ENCODE peak calls at places on chromosomes 2 and 18, in six cellular contexts. One of them, this sample, is unnamed.

GRCh38 chr2:32622570-32623310 is 5.1 kb upstream of the TTC27 start:
- DNase-seq in A549: no peak
- DNase-seq in HCT116: no peak
- DNase-seq in tibial nerve: no peak
- DNase-seq in transverse colon: no peak
- DNase-seq in GM12892: no peak
- DNase-seq in this sample: no peak

GRCh38 chr2:239938651-239939486 is 86.3 kb downstream of the NDUFA10 start:
- DNase-seq in A549: no peak
- DNase-seq in HCT116: no peak
- DNase-seq in tibial nerve: no peak
- DNase-seq in transverse colon: no peak
- DNase-seq in GM12892: no peak
- DNase-seq in this sample: no peak

GRCh38 chr2:119784876-119785275 is 25.2 kb downstream of the PTPN4 start:
- DNase-seq in A549: no peak
- DNase-seq in HCT116: no peak
- DNase-seq in tibial nerve: no peak
- DNase-seq in transverse colon: no peak
- DNase-seq in GM12892: no peak
- DNase-seq in this sample: no peak

GRCh38 chr2:73907840-73908452 is 15.1 kb downstream of the ACTG2 start:
- DNase-seq in A549: peak
- DNase-seq in HCT116: no peak
- DNase-seq in tibial nerve: no peak
- DNase-seq in transverse colon: peak
- DNase-seq in GM12892: peak
- DNase-seq in this sample: peak

GRCh38 chr18:55634545-55634944 is 46.6 kb upstream of the TCF4 start:
- DNase-seq in A549: no peak
- DNase-seq in HCT116: no peak
- DNase-seq in tibial nerve: no peak
- DNase-seq in transverse colon: no peak
- DNase-seq in GM12892: no peak
- DNase-seq in this sample: no peak

GRCh38 chr2:128485761-128486639 is 167.3 kb upstream of the HS6ST1 start:
- DNase-seq in A549: no peak
- DNase-seq in HCT116: no peak
- DNase-seq in tibial nerve: no peak
- DNase-seq in transverse colon: no peak
- DNase-seq in GM12892: no peak
- DNase-seq in this sample: no peak

GRCh38 chr2:70570041-70570661 is 16.5 kb upstream of the TGFA start:
- DNase-seq in A549: peak
- DNase-seq in HCT116: peak
- DNase-seq in tibial nerve: no peak
- DNase-seq in transverse colon: no peak
- DNase-seq in GM12892: no peak
- DNase-seq in this sample: no peak

GRCh38 chr2:229454934-229455631 is 184.0 kb upstream of the PID1 start:
- DNase-seq in A549: peak
- DNase-seq in HCT116: no peak
- DNase-seq in tibial nerve: no peak
- DNase-seq in transverse colon: no peak
- DNase-seq in GM12892: no peak
- DNase-seq in this sample: no peak

GRCh38 chr2:220072669-220073235 is 445.3 kb downstream of the SLC4A3 start:
- DNase-seq in A549: no peak
- DNase-seq in HCT116: no peak
- DNase-seq in tibial nerve: no peak
- DNase-seq in transverse colon: no peak
- DNase-seq in GM12892: no peak
- DNase-seq in this sample: no peak

GRCh38 chr2:180607501-180608060 is 372.8 kb upstream of the UBE2E3 start:
- DNase-seq in A549: no peak
- DNase-seq in HCT116: no peak
- DNase-seq in tibial nerve: no peak
- DNase-seq in transverse colon: no peak
- DNase-seq in GM12892: no peak
- DNase-seq in this sample: no peak

GRCh38 chr2:38552259-38552658 is 50.5 kb downstream of the HNRNPLL start:
- DNase-seq in A549: no peak
- DNase-seq in HCT116: no peak
- DNase-seq in tibial nerve: no peak
- DNase-seq in transverse colon: no peak
- DNase-seq in GM12892: no peak
- DNase-seq in this sample: peak

GRCh38 chr18:50143891-50144290 is 51.1 kb downstream of the MYO5B start:
- DNase-seq in A549: no peak
- DNase-seq in HCT116: no peak
- DNase-seq in tibial nerve: no peak
- DNase-seq in transverse colon: no peak
- DNase-seq in GM12892: no peak
- DNase-seq in this sample: no peak

GRCh38 chr18:37544196-37544595 is 21.4 kb downstream of the CELF4 start:
- DNase-seq in A549: no peak
- DNase-seq in HCT116: no peak
- DNase-seq in tibial nerve: no peak
- DNase-seq in transverse colon: no peak
- DNase-seq in GM12892: no peak
- DNase-seq in this sample: no peak

GRCh38 chr18:74291771-74292540 is at the start of gene CYB5A:
- DNase-seq in A549: peak
- DNase-seq in HCT116: peak
- DNase-seq in tibial nerve: peak
- DNase-seq in transverse colon: peak
- DNase-seq in GM12892: peak
- DNase-seq in this sample: peak

GRCh38 chr2:101359436-101359835 is 27.9 kb downstream of the CREG2 start:
- DNase-seq in A549: no peak
- DNase-seq in HCT116: no peak
- DNase-seq in tibial nerve: no peak
- DNase-seq in transverse colon: no peak
- DNase-seq in GM12892: no peak
- DNase-seq in this sample: no peak

GRCh38 chr2:157418215-157418614 is 25.7 kb downstream of the CYTIP start:
- DNase-seq in A549: no peak
- DNase-seq in HCT116: no peak
- DNase-seq in tibial nerve: no peak
- DNase-seq in transverse colon: no peak
- DNase-seq in GM12892: no peak
- DNase-seq in this sample: no peak

GRCh38 chr18:8771930-8772329 is 66.6 kb downstream of the MTCL1 start:
- DNase-seq in A549: no peak
- DNase-seq in HCT116: no peak
- DNase-seq in tibial nerve: no peak
- DNase-seq in transverse colon: peak
- DNase-seq in GM12892: no peak
- DNase-seq in this sample: no peak

GRCh38 chr2:241629762-241630435 is 7.1 kb downstream of the THAP4 start:
- DNase-seq in A549: no peak
- DNase-seq in HCT116: no peak
- DNase-seq in tibial nerve: no peak
- DNase-seq in transverse colon: no peak
- DNase-seq in GM12892: no peak
- DNase-seq in this sample: no peak

GRCh38 chr18:23406271-23406787 is 46.8 kb upstream of the RIOK3 start:
- DNase-seq in A549: peak
- DNase-seq in HCT116: no peak
- DNase-seq in tibial nerve: no peak
- DNase-seq in transverse colon: no peak
- DNase-seq in GM12892: no peak
- DNase-seq in this sample: peak

GRCh38 chr2:133886735-133887675 is 318.7 kb upstream of the NCKAP5 start:
- DNase-seq in A549: peak
- DNase-seq in HCT116: peak
- DNase-seq in tibial nerve: peak
- DNase-seq in transverse colon: peak
- DNase-seq in GM12892: peak
- DNase-seq in this sample: peak

GRCh38 chr18:58671122-58671940 is at the start of gene MALT1:
- DNase-seq in A549: peak
- DNase-seq in HCT116: peak
- DNase-seq in tibial nerve: peak
- DNase-seq in transverse colon: peak
- DNase-seq in GM12892: peak
- DNase-seq in this sample: peak

GRCh38 chr18:75691483-75691882 is 264.0 kb upstream of the SMIM21 start:
- DNase-seq in A549: no peak
- DNase-seq in HCT116: no peak
- DNase-seq in tibial nerve: no peak
- DNase-seq in transverse colon: no peak
- DNase-seq in GM12892: no peak
- DNase-seq in this sample: no peak

GRCh38 chr2:182404102-182404501 is 22.7 kb downstream of the PDE1A start:
- DNase-seq in A549: peak
- DNase-seq in HCT116: no peak
- DNase-seq in tibial nerve: no peak
- DNase-seq in transverse colon: no peak
- DNase-seq in GM12892: no peak
- DNase-seq in this sample: no peak

GRCh38 chr18:58668897-58669296 is 2.4 kb upstream of the MALT1 start:
- DNase-seq in A549: no peak
- DNase-seq in HCT116: peak
- DNase-seq in tibial nerve: no peak
- DNase-seq in transverse colon: no peak
- DNase-seq in GM12892: no peak
- DNase-seq in this sample: no peak

GRCh38 chr2:47528874-47529273 is 125.9 kb downstream of the MSH2 start:
- DNase-seq in A549: no peak
- DNase-seq in HCT116: no peak
- DNase-seq in tibial nerve: no peak
- DNase-seq in transverse colon: no peak
- DNase-seq in GM12892: no peak
- DNase-seq in this sample: no peak

GRCh38 chr18:9838144-9838877 is 47.5 kb upstream of the TXNDC2 start:
- DNase-seq in A549: peak
- DNase-seq in HCT116: peak
- DNase-seq in tibial nerve: no peak
- DNase-seq in transverse colon: no peak
- DNase-seq in GM12892: no peak
- DNase-seq in this sample: no peak

GRCh38 chr2:71609441-71609840 is 156.1 kb downstream of the DYSF start:
- DNase-seq in A549: no peak
- DNase-seq in HCT116: no peak
- DNase-seq in tibial nerve: peak
- DNase-seq in transverse colon: no peak
- DNase-seq in GM12892: no peak
- DNase-seq in this sample: peak

DNA sequence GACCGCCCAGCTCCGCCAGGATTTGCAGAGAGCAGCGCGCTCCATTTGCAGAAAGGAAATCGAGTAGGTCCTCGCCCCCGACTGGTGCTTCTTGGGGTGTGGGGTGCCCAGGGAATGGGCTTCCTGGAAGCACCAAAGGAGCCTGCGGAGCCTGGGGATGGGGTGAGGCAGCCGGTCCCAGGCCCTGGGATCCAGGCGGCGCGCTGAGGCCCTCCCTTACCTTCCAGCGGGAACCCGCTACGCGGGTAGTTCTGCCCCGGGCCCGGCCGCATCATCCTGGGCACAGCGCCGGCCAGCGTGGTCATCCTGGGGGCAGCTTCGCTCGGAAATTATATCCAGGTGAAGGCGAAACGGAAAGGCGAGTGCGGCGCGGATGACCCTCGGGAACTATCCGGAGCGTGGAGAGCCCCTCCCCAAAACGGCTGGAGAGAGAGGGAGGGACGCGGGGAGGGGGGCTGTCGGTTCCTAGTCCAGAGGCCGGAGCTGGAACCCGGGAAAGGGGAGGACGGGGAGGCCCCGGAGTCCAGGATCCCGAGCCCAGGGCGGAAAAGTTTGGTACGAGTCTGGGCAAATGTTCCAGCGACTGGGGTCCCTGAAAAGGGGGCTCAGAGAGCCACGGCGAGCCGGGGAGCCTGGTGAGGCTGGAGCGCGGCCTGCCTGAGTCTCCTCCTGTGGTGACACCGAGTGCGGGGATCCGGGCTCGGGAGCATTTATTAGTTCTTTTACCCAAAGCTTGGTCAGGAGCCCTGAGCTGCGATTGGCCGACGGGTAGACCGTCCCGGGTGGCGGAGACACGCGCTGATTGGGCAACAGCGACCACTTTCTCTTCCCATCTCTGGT is at the start of gene PAX3:
- DNase-seq in A549: no peak
- DNase-seq in HCT116: no peak
- DNase-seq in tibial nerve: no peak
- DNase-seq in transverse colon: no peak
- DNase-seq in GM12892: no peak
- DNase-seq in this sample: no peak
- TF ChIP-seq POLR2A in A549: no peak
- TF ChIP-seq POLR2A in HCT116: no peak
- TF ChIP-seq POLR2A in tibial nerve: no peak
- TF ChIP-seq POLR2A in transverse colon: no peak
- TF ChIP-seq POLR2A in GM12892: no peak
- TF ChIP-seq POLR2A in this sample: no peak

DNA sequence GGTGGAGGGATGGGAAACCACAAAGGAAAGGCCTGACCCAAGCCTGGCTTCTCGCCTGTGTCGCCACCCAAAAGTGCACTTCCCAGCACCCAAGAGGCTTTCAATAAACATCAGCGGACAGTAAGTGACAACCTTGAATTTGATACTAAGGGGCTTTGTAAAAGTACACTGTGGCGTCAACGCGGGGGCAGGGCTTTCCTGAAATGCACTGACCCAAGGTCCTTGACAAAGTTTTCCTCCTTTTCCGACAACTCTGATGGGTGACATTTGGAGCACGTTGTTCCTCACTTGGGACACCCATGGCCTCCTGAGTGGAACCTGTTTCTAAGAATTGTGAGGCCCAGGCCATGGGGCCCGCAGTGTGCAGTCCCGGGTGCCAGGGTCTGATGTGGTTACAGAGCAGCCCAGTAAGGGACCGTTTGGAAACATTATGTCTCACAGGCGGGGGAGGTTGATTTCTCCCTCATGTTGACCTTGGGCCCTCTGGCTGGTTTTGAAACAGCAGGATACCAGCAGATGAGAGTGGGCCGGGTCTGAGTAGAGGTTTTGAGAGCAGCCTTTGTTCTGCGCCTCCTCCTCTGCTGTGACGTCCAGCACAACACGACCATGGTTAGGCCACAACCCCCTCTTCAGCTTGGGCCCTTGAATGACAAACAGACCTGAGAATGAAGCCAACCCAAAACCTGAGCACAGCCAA is 2.8 kb upstream of the ZBTB14 start:
- DNase-seq in A549: no peak
- DNase-seq in HCT116: no peak
- DNase-seq in tibial nerve: peak
- DNase-seq in transverse colon: no peak
- DNase-seq in GM12892: no peak
- DNase-seq in this sample: no peak
- TF ChIP-seq POLR2A in A549: no peak
- TF ChIP-seq POLR2A in HCT116: no peak
- TF ChIP-seq POLR2A in tibial nerve: no peak
- TF ChIP-seq POLR2A in transverse colon: no peak
- TF ChIP-seq POLR2A in GM12892: no peak
- TF ChIP-seq POLR2A in this sample: no peak

GRCh38 chr2:8822218-8822617 is 15.2 kb downstream of the KIDINS220 start:
- DNase-seq in A549: no peak
- DNase-seq in HCT116: no peak
- DNase-seq in tibial nerve: no peak
- DNase-seq in transverse colon: no peak
- DNase-seq in GM12892: no peak
- DNase-seq in this sample: no peak
- TF ChIP-seq POLR2A in A549: no peak
- TF ChIP-seq POLR2A in HCT116: no peak
- TF ChIP-seq POLR2A in tibial nerve: no peak
- TF ChIP-seq POLR2A in transverse colon: no peak
- TF ChIP-seq POLR2A in GM12892: no peak
- TF ChIP-seq POLR2A in this sample: no peak

GRCh38 chr18:69945220-69946114 is 2.2 kb downstream of the CD226 start:
- DNase-seq in A549: no peak
- DNase-seq in HCT116: no peak
- DNase-seq in tibial nerve: no peak
- DNase-seq in transverse colon: no peak
- DNase-seq in GM12892: no peak
- DNase-seq in this sample: no peak
- TF ChIP-seq POLR2A in A549: no peak
- TF ChIP-seq POLR2A in HCT116: no peak
- TF ChIP-seq POLR2A in tibial nerve: no peak
- TF ChIP-seq POLR2A in transverse colon: no peak
- TF ChIP-seq POLR2A in GM12892: peak
- TF ChIP-seq POLR2A in this sample: no peak

This sample was measured in erythroblast.